ENCODE peak calls at places on chromosomes 3 and 15, in six cellular contexts. B is NCI-H69; L is HTR-8/SVneo; F is astrocyte; I is stimulated activated CD8-positive, alpha-beta memory T cell treated with anti-CD3 and anti-CD28 coated beads, Interleukin-15, amount 100 ng/mL, for 24 hours; X is stromal cell of bone marrow. A is an unnamed sample.
A peak's percentile ranks its signal among the peaks of the same experiment; 100 is the strongest.

GRCh38 chr3:18153571-18154173 is 271.5 kb downstream of the SATB1 start:
- DNase-seq in L (peak; percentile 2), B (peak; percentile 47), I (no peak), F (peak; percentile 77), X (peak; percentile 94), A (peak; percentile 42)

GRCh38 chr3:75327453-75327852 is 336.7 kb upstream of the FRG2C start:
- DNase-seq in F (no peak), B (no peak), L (no peak), I (no peak), X (no peak), A (no peak)

GRCh38 chr3:120846073-120846472 is 61.9 kb upstream of the STXBP5L start:
- DNase-seq in F (no peak), X (no peak), L (no peak), B (peak; percentile 76), I (no peak), A (no peak)

GRCh38 chr3:44729384-44729910 is at the start of gene ZNF501:
- DNase-seq in X (peak; percentile 77), B (peak; percentile 94), L (peak; percentile 89), I (peak; percentile 74), F (peak; percentile 89), A (peak; percentile 95)

GRCh38 chr3:124272611-124273151 is 280.8 kb upstream of the ROPN1 start:
- DNase-seq in B (no peak), I (no peak), X (peak; percentile 23), L (no peak), F (peak; percentile 70), A (no peak)

GRCh38 chr3:53346922-53347260 is 452 bp downstream of the DCP1A start:
- DNase-seq in B (no peak), F (no peak), X (no peak), L (peak; percentile 20), I (no peak), A (no peak)

GRCh38 chr15:98657721-98658120 is 9.4 kb downstream of the IGF1R start:
- DNase-seq in B (no peak), X (no peak), L (no peak), F (peak; percentile 29), I (no peak), A (no peak)

GRCh38 chr3:75655501-75655904 is 8.6 kb upstream of the FRG2C start:
- DNase-seq in F (no peak), X (no peak), L (no peak), I (no peak), B (no peak), A (no peak)

GRCh38 chr3:188286087-188286513 is 132.1 kb downstream of the LPP start:
- DNase-seq in I (no peak), L (peak; percentile 62), B (no peak), X (peak; percentile 100), F (peak; percentile 100), A (peak; percentile 99)

GRCh38 chr3:53513556-53514190 is 19.3 kb downstream of the CACNA1D start:
- DNase-seq in F (no peak), B (no peak), L (no peak), X (no peak), I (no peak), A (no peak)

A was measured in amniotic epithelial cell.